ENCODE peak calls at places on chromosomes 2 and 18, in eight cellular contexts. L, B, X, A, U, W, C and V are unnamed samples.

GRCh38 chr2:111702119-111702808 is 181.7 kb downstream of the ANAPC1 start:
- DNase-seq in L (peak; percentile 37), B (no peak), X (peak; percentile 86), A (peak; percentile 37), U (no peak), W (peak; percentile 55), C (peak; percentile 56), V (peak; percentile 60)

GRCh38 chr18:59493019-59493418 is 134.0 kb upstream of the LMAN1 start:
- DNase-seq in L (no peak), B (no peak), X (no peak), A (no peak), U (no peak), W (no peak), C (no peak), V (no peak)

GRCh38 chr2:10205201-10205475 is 82.6 kb downstream of the RRM2 start:
- DNase-seq in L (no peak), B (no peak), X (no peak), A (no peak), U (peak; percentile 30), W (no peak), C (no peak), V (no peak)

GRCh38 chr18:34222025-34222395 is 2.7 kb downstream of the NOL4 start:
- DNase-seq in L (no peak), B (no peak), X (no peak), A (peak; percentile 14), U (no peak), W (peak; percentile 5), C (no peak), V (no peak)

GRCh38 chr18:75157851-75158250 is 51.1 kb downstream of the PTGR3 start:
- DNase-seq in L (no peak), B (peak; percentile 56), X (no peak), A (no peak), U (no peak), W (no peak), C (no peak), V (no peak)

GRCh38 chr2:119756837-119757236 is 2.9 kb upstream of the PTPN4 start:
- DNase-seq in L (peak; percentile 79), B (no peak), X (peak; percentile 72), A (peak; percentile 76), U (no peak), W (peak; percentile 37), C (peak; percentile 62), V (no peak)

GRCh38 chr2:43024515-43024962 is 201.9 kb downstream of the ZFP36L2 start:
- DNase-seq in L (peak; percentile 67), B (peak; percentile 87), X (peak; percentile 79), A (peak; percentile 76), U (no peak), W (peak; percentile 80), C (peak; percentile 12), V (peak; percentile 45)

GRCh38 chr2:72949642-72950041 is 32.3 kb downstream of the EMX1 start:
- DNase-seq in L (no peak), B (no peak), X (no peak), A (no peak), U (no peak), W (no peak), C (no peak), V (no peak)

GRCh38 chr2:164542584-164543021 is 78.7 kb downstream of the GRB14 start:
- DNase-seq in L (no peak), B (no peak), X (no peak), A (no peak), U (no peak), W (no peak), C (no peak), V (no peak)

GRCh38 chr2:173171924-173172643 is 96.4 kb downstream of the MAP3K20 start:
- DNase-seq in L (no peak), B (no peak), X (no peak), A (no peak), U (no peak), W (no peak), C (no peak), V (no peak)

GRCh38 chr2:181684454-181685149 is 4.3 kb upstream of the NEUROD1 start:
- DNase-seq in L (no peak), B (no peak), X (no peak), A (no peak), U (no peak), W (no peak), C (no peak), V (no peak)

GRCh38 chr2:110662560-110662959 is 15.3 kb downstream of the BUB1 start:
- DNase-seq in L (no peak), B (no peak), X (no peak), A (no peak), U (no peak), W (no peak), C (no peak), V (no peak)

GRCh38 chr18:54883816-54884604 is 55.7 kb downstream of the RAB27B start:
- DNase-seq in L (no peak), B (no peak), X (no peak), A (no peak), U (no peak), W (no peak), C (no peak), V (no peak)

GRCh38 chr18:51012441-51012840 is 17.6 kb upstream of the SMAD4 start:
- DNase-seq in L (no peak), B (no peak), X (no peak), A (no peak), U (no peak), W (no peak), C (no peak), V (no peak)

GRCh38 chr2:113180131-113180946 is 6.6 kb downstream of the PSD4 start:
- DNase-seq in L (no peak), B (no peak), X (peak; percentile 64), A (no peak), U (no peak), W (peak; percentile 63), C (no peak), V (no peak)

GRCh38 chr2:51290725-51291124 is 258.8 kb upstream of the NRXN1 start:
- DNase-seq in L (no peak), B (no peak), X (no peak), A (no peak), U (no peak), W (no peak), C (no peak), V (no peak)

GRCh38 chr2:98654702-98655488 is 46.5 kb downstream of the UNC50 start:
- DNase-seq in L (no peak), B (no peak), X (no peak), A (no peak), U (no peak), W (no peak), C (no peak), V (no peak)

GRCh38 chr2:180040146-180040925 is 33.2 kb upstream of the CWC22 start:
- DNase-seq in L (no peak), B (no peak), X (no peak), A (no peak), U (no peak), W (no peak), C (no peak), V (no peak)

GRCh38 chr18:74898965-74899364 is 301.3 kb downstream of the ZNF407 start:
- DNase-seq in L (no peak), B (no peak), X (no peak), A (no peak), U (no peak), W (no peak), C (no peak), V (no peak)

GRCh38 chr2:168525020-168525419 is 68.9 kb downstream of the CERS6 start:
- DNase-seq in L (no peak), B (no peak), X (no peak), A (no peak), U (no peak), W (no peak), C (no peak), V (no peak)

GRCh38 chr2:204010611-204011560 is 74.3 kb downstream of the ICOS start:
- DNase-seq in L (no peak), B (no peak), X (no peak), A (no peak), U (no peak), W (no peak), C (no peak), V (no peak)

DNA sequence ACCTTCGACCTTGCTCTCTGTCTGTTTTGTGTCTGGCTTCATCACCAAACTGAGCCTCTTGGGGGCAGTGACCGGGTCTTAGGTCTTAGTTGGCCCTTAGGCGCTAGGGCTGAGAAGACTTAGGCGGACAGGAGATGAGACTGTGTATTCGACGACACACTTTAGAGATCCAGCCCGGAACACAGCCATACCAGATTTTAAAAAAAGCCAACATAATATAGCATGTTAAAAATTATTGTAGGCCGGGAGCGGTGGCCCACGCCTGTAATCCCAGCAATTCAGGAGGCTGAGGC is 9.5 kb upstream of the PROC start:
- DNase-seq in L (no peak), B (no peak), X (no peak), A (no peak), U (no peak), W (no peak), C (no peak), V (no peak)
- H3K4me1 ChIP-seq in L (peaks cover 2% of the 10 kb centered on the region), B (peaks cover 33% of the 10 kb centered on the region), X (peaks cover 18% of the 10 kb centered on the region), A (peaks cover 23% of the 10 kb centered on the region), U (peaks cover 54% of the 10 kb centered on the region), W (peaks cover 26% of the 10 kb centered on the region), C (peaks cover 27% of the 10 kb centered on the region), V (peaks cover 1% of the 10 kb centered on the region)

GRCh38 chr2:73977466-73977865 is 7.2 kb upstream of the TET3 start:
- DNase-seq in L (no peak), B (no peak), X (no peak), A (no peak), U (no peak), W (no peak), C (no peak), V (no peak)

GRCh38 chr2:73980566-73980965 is 4.1 kb upstream of the TET3 start:
- DNase-seq in L (no peak), B (no peak), X (no peak), A (no peak), U (no peak), W (peak; percentile 43), C (no peak), V (no peak)

GRCh38 chr2:73979021-73979420 is 5.7 kb upstream of the TET3 start:
- DNase-seq in L (no peak), B (no peak), X (no peak), A (no peak), U (no peak), W (no peak), C (no peak), V (no peak)

GRCh38 chr2:73981081-73981968 is 3.4 kb upstream of the TET3 start:
- DNase-seq in L (peak; percentile 55), B (peak; percentile 68), X (peak; percentile 90), A (peak; percentile 48), U (peak; percentile 76), W (peak; percentile 45), C (peak; percentile 22), V (no peak)

GRCh38 chr2:73979686-73980085 is 5.0 kb upstream of the TET3 start:
- DNase-seq in L (peak; percentile 18), B (no peak), X (no peak), A (no peak), U (no peak), W (peak; percentile 60), C (no peak), V (no peak)
- H3K9me3 ChIP-seq in L (no peaks in the 10 kb centered on the region), B (no peaks in the 10 kb centered on the region), X (no peaks in the 10 kb centered on the region), A (no peaks in the 10 kb centered on the region), U (no peaks in the 10 kb centered on the region), W (no peaks in the 10 kb centered on the region), C (no peaks in the 10 kb centered on the region), V (no peaks in the 10 kb centered on the region)

GRCh38 chr18:5513947-5514346 is 29.9 kb downstream of the EPB41L3 start:
- DNase-seq in L (no peak), B (no peak), X (no peak), A (no peak), U (no peak), W (no peak), C (no peak), V (no peak)
- H3K4me1 ChIP-seq in L (no peaks in the 10 kb centered on the region), B (peaks cover 31% of the 10 kb centered on the region), X (no peaks in the 10 kb centered on the region), A (no peaks in the 10 kb centered on the region), U (peaks cover 27% of the 10 kb centered on the region), W (no peaks in the 10 kb centered on the region), C (no peaks in the 10 kb centered on the region), V (peaks cover 2% of the 10 kb centered on the region)

GRCh38 chr18:9211955-9212354 is 75.4 kb downstream of the ANKRD12 start:
- DNase-seq in L (no peak), B (no peak), X (no peak), A (no peak), U (no peak), W (no peak), C (no peak), V (no peak)
- H3K9me3 ChIP-seq in L (no peaks in the 10 kb centered on the region), B (no peaks in the 10 kb centered on the region), X (no peaks in the 10 kb centered on the region), A (no peaks in the 10 kb centered on the region), U (no peaks in the 10 kb centered on the region), W (no peaks in the 10 kb centered on the region), C (no peaks in the 10 kb centered on the region), V (no peaks in the 10 kb centered on the region)